ENCODE peak calls at places on chromosome 15, in seven cellular contexts. One of them, this sample, is unnamed.

GRCh38 chr15:89139613-89140499 is 51.6 kb downstream of the ABHD2 start:
- DNase-seq in esophagus squamous epithelium: no peak
- DNase-seq in prostate gland: no peak
- DNase-seq in left ventricle myocardium inferior: no peak
- DNase-seq in lung: no peak
- DNase-seq in PC-3: no peak
- DNase-seq in fibroblast of lung: no peak
- DNase-seq in this sample: no peak

GRCh38 chr15:29216955-29217354 is 52.7 kb downstream of the NSMCE3 start:
- DNase-seq in fibroblast of lung: no peak
- DNase-seq in prostate gland: no peak
- DNase-seq in PC-3: no peak
- DNase-seq in esophagus squamous epithelium: no peak
- DNase-seq in left ventricle myocardium inferior: no peak
- DNase-seq in lung: no peak
- DNase-seq in this sample: no peak

GRCh38 chr15:85980946-85981345 is 98.7 kb upstream of the AGBL1 start:
- DNase-seq in esophagus squamous epithelium: no peak
- DNase-seq in fibroblast of lung: no peak
- DNase-seq in PC-3: no peak
- DNase-seq in prostate gland: no peak
- DNase-seq in lung: no peak
- DNase-seq in left ventricle myocardium inferior: no peak
- DNase-seq in this sample: no peak

GRCh38 chr15:97461212-97461611 is 499.3 kb upstream of the ARRDC4 start:
- DNase-seq in PC-3: no peak
- DNase-seq in esophagus squamous epithelium: no peak
- DNase-seq in lung: no peak
- DNase-seq in prostate gland: no peak
- DNase-seq in left ventricle myocardium inferior: no peak
- DNase-seq in fibroblast of lung: no peak
- DNase-seq in this sample: no peak

GRCh38 chr15:98804057-98804380 is 155.7 kb downstream of the IGF1R start:
- DNase-seq in esophagus squamous epithelium: no peak
- DNase-seq in left ventricle myocardium inferior: no peak
- DNase-seq in lung: no peak
- DNase-seq in fibroblast of lung: no peak
- DNase-seq in prostate gland: no peak
- DNase-seq in PC-3: peak; percentile 14
- DNase-seq in this sample: no peak

GRCh38 chr15:83869329-83869728 is 215.4 kb downstream of the ADAMTSL3 start:
- DNase-seq in PC-3: no peak
- DNase-seq in esophagus squamous epithelium: no peak
- DNase-seq in fibroblast of lung: peak; percentile 36
- DNase-seq in left ventricle myocardium inferior: no peak
- DNase-seq in prostate gland: no peak
- DNase-seq in lung: no peak
- DNase-seq in this sample: no peak

GRCh38 chr15:91891101-91891500 is 37.6 kb downstream of the SLCO3A1 start:
- DNase-seq in left ventricle myocardium inferior: no peak
- DNase-seq in PC-3: no peak
- DNase-seq in prostate gland: no peak
- DNase-seq in fibroblast of lung: no peak
- DNase-seq in lung: no peak
- DNase-seq in esophagus squamous epithelium: no peak
- DNase-seq in this sample: no peak

GRCh38 chr15:35548435-35548834 is 2.5 kb upstream of the DPH6 start:
- DNase-seq in fibroblast of lung: peak; percentile 17
- DNase-seq in left ventricle myocardium inferior: no peak
- DNase-seq in esophagus squamous epithelium: no peak
- DNase-seq in lung: no peak
- DNase-seq in PC-3: no peak
- DNase-seq in prostate gland: no peak
- DNase-seq in this sample: no peak

GRCh38 chr15:40932625-40933519 is 3.7 kb downstream of the DLL4 start:
- DNase-seq in lung: no peak
- DNase-seq in prostate gland: no peak
- DNase-seq in PC-3: peak; percentile 77
- DNase-seq in left ventricle myocardium inferior: no peak
- DNase-seq in fibroblast of lung: no peak
- DNase-seq in esophagus squamous epithelium: no peak
- DNase-seq in this sample: no peak

GRCh38 chr15:80310776-80311175 is 58.8 kb upstream of the CTXND1 start:
- DNase-seq in lung: no peak
- DNase-seq in PC-3: no peak
- DNase-seq in esophagus squamous epithelium: no peak
- DNase-seq in left ventricle myocardium inferior: no peak
- DNase-seq in fibroblast of lung: no peak
- DNase-seq in prostate gland: no peak
- DNase-seq in this sample: no peak

GRCh38 chr15:59295742-59296090 is 77.0 kb downstream of the MYO1E start:
- DNase-seq in prostate gland: no peak
- DNase-seq in left ventricle myocardium inferior: no peak
- DNase-seq in PC-3: no peak
- DNase-seq in fibroblast of lung: no peak
- DNase-seq in lung: no peak
- DNase-seq in esophagus squamous epithelium: no peak
- DNase-seq in this sample: no peak

GRCh38 chr15:58554758-58555157 is 123.0 kb downstream of the LIPC start:
- DNase-seq in fibroblast of lung: no peak
- DNase-seq in prostate gland: no peak
- DNase-seq in esophagus squamous epithelium: no peak
- DNase-seq in left ventricle myocardium inferior: no peak
- DNase-seq in lung: no peak
- DNase-seq in PC-3: no peak
- DNase-seq in this sample: peak; percentile 62

GRCh38 chr15:56660943-56661342 is 72.4 kb downstream of the ZNF280D start:
- DNase-seq in fibroblast of lung: no peak
- DNase-seq in lung: no peak
- DNase-seq in PC-3: no peak
- DNase-seq in esophagus squamous epithelium: no peak
- DNase-seq in prostate gland: no peak
- DNase-seq in left ventricle myocardium inferior: no peak
- DNase-seq in this sample: no peak

GRCh38 chr15:60590935-60591490 is 112.1 kb upstream of the ICE2 start:
- DNase-seq in prostate gland: peak; percentile 39
- DNase-seq in esophagus squamous epithelium: no peak
- DNase-seq in PC-3: no peak
- DNase-seq in lung: peak; percentile 42
- DNase-seq in left ventricle myocardium inferior: peak; percentile 46
- DNase-seq in fibroblast of lung: peak; percentile 25
- DNase-seq in this sample: peak; percentile 63

GRCh38 chr15:37014566-37014965 is 85.8 kb downstream of the MEIS2 start:
- DNase-seq in fibroblast of lung: no peak
- DNase-seq in PC-3: no peak
- DNase-seq in esophagus squamous epithelium: no peak
- DNase-seq in prostate gland: no peak
- DNase-seq in lung: no peak
- DNase-seq in left ventricle myocardium inferior: no peak
- DNase-seq in this sample: no peak

GRCh38 chr15:84967380-84967779 is 14.3 kb upstream of the PDE8A start:
- DNase-seq in left ventricle myocardium inferior: no peak
- DNase-seq in fibroblast of lung: no peak
- DNase-seq in esophagus squamous epithelium: no peak
- DNase-seq in prostate gland: no peak
- DNase-seq in PC-3: no peak
- DNase-seq in lung: no peak
- DNase-seq in this sample: no peak

GRCh38 chr15:31079519-31079918 is 22.0 kb downstream of the TRPM1 start:
- DNase-seq in left ventricle myocardium inferior: no peak
- DNase-seq in lung: no peak
- DNase-seq in PC-3: peak; percentile 32
- DNase-seq in esophagus squamous epithelium: no peak
- DNase-seq in fibroblast of lung: peak; percentile 74
- DNase-seq in prostate gland: no peak
- DNase-seq in this sample: no peak

DNA sequence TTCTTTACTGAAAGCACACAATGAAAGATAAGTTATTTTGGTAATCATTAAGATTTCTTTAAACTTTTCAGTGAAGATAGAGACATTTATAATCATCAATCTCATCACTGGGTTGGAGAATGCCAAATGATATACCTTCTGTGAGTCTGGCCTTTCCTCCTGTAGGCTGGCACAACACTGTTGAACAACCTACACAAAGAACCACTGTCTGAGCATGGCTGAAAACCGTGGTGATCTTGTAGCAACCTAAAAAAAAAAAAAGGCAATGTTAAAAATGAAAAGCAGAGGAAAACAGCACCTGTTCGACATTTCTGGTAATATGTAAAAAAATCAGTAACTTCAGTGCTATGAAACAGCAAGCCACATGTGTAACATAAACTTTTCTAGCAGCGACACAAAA is 1.8 kb downstream of the RPS27L start:
- DNase-seq in left ventricle myocardium inferior: no peak
- DNase-seq in fibroblast of lung: no peak
- DNase-seq in PC-3: no peak
- DNase-seq in lung: no peak
- DNase-seq in esophagus squamous epithelium: no peak
- DNase-seq in prostate gland: no peak
- DNase-seq in this sample: no peak
- H3K4me3 ChIP-seq in left ventricle myocardium inferior: peak overlapping the region; percentile 78
- H3K4me3 ChIP-seq in fibroblast of lung: peak overlapping the region; percentile 69
- H3K4me3 ChIP-seq in PC-3: peak overlapping the region; percentile 84
- H3K4me3 ChIP-seq in lung: no peak overlapping the region
- H3K4me3 ChIP-seq in esophagus squamous epithelium: no peak overlapping the region
- H3K4me3 ChIP-seq in prostate gland: no peak overlapping the region
- H3K4me3 ChIP-seq in this sample: no peak overlapping the region

GRCh38 chr15:25170781-25171110 is 216.0 kb downstream of the SNRPN start:
- DNase-seq in lung: no peak
- DNase-seq in fibroblast of lung: no peak
- DNase-seq in esophagus squamous epithelium: no peak
- DNase-seq in PC-3: no peak
- DNase-seq in left ventricle myocardium inferior: no peak
- DNase-seq in prostate gland: no peak
- DNase-seq in this sample: peak; percentile 26

GRCh38 chr15:25170113-25170731 is 215.4 kb downstream of the SNRPN start:
- DNase-seq in lung: peak; percentile 22
- DNase-seq in prostate gland: peak; percentile 2
- DNase-seq in PC-3: no peak
- DNase-seq in fibroblast of lung: no peak
- DNase-seq in esophagus squamous epithelium: no peak
- DNase-seq in left ventricle myocardium inferior: peak; percentile 8
- DNase-seq in this sample: peak; percentile 63

GRCh38 chr15:25171856-25172687 is 217.3 kb downstream of the SNRPN start:
- DNase-seq in prostate gland: no peak
- DNase-seq in PC-3: no peak
- DNase-seq in lung: peak; percentile 26
- DNase-seq in left ventricle myocardium inferior: peak; percentile 6
- DNase-seq in fibroblast of lung: no peak
- DNase-seq in esophagus squamous epithelium: no peak
- DNase-seq in this sample: peak; percentile 59

GRCh38 chr15:25172691-25173090 is 217.9 kb downstream of the SNRPN start:
- DNase-seq in prostate gland: peak; percentile 3
- DNase-seq in left ventricle myocardium inferior: no peak
- DNase-seq in fibroblast of lung: no peak
- DNase-seq in esophagus squamous epithelium: no peak
- DNase-seq in lung: no peak
- DNase-seq in PC-3: no peak
- DNase-seq in this sample: peak; percentile 43

GRCh38 chr15:25171111-25171811 is 216.5 kb downstream of the SNRPN start:
- DNase-seq in left ventricle myocardium inferior: peak; percentile 8
- DNase-seq in fibroblast of lung: no peak
- DNase-seq in PC-3: no peak
- DNase-seq in esophagus squamous epithelium: no peak
- DNase-seq in prostate gland: peak; percentile 2
- DNase-seq in lung: no peak
- DNase-seq in this sample: peak; percentile 58
- H3K9me3 ChIP-seq in left ventricle myocardium inferior: peaks cover 68% of the 10 kb centered on the region
- H3K9me3 ChIP-seq in fibroblast of lung: no peaks in the 10 kb centered on the region
- H3K9me3 ChIP-seq in PC-3: peaks cover 9% of the 10 kb centered on the region
- H3K9me3 ChIP-seq in esophagus squamous epithelium: peaks cover 41% of the 10 kb centered on the region
- H3K9me3 ChIP-seq in prostate gland: no peaks in the 10 kb centered on the region
- H3K9me3 ChIP-seq in lung: peaks cover 59% of the 10 kb centered on the region
- H3K9me3 ChIP-seq in this sample: peaks cover 8% of the 10 kb centered on the region

GRCh38 chr15:70087708-70088352 is 9.9 kb downstream of the TLE3 start:
- DNase-seq in prostate gland: no peak
- DNase-seq in esophagus squamous epithelium: no peak
- DNase-seq in lung: no peak
- DNase-seq in left ventricle myocardium inferior: no peak
- DNase-seq in PC-3: no peak
- DNase-seq in fibroblast of lung: no peak
- DNase-seq in this sample: no peak

GRCh38 chr15:70084461-70084860 is 13.3 kb downstream of the TLE3 start:
- DNase-seq in fibroblast of lung: no peak
- DNase-seq in PC-3: no peak
- DNase-seq in lung: no peak
- DNase-seq in esophagus squamous epithelium: no peak
- DNase-seq in prostate gland: no peak
- DNase-seq in left ventricle myocardium inferior: no peak
- DNase-seq in this sample: peak; percentile 14

GRCh38 chr15:70088887-70089691 is 8.6 kb downstream of the TLE3 start:
- DNase-seq in prostate gland: no peak
- DNase-seq in lung: no peak
- DNase-seq in PC-3: no peak
- DNase-seq in left ventricle myocardium inferior: peak; percentile 55
- DNase-seq in fibroblast of lung: peak; percentile 79
- DNase-seq in esophagus squamous epithelium: no peak
- DNase-seq in this sample: no peak

GRCh38 chr15:70088427-70088826 is 9.3 kb downstream of the TLE3 start:
- DNase-seq in esophagus squamous epithelium: no peak
- DNase-seq in prostate gland: no peak
- DNase-seq in PC-3: no peak
- DNase-seq in fibroblast of lung: no peak
- DNase-seq in lung: no peak
- DNase-seq in left ventricle myocardium inferior: no peak
- DNase-seq in this sample: no peak

DNA sequence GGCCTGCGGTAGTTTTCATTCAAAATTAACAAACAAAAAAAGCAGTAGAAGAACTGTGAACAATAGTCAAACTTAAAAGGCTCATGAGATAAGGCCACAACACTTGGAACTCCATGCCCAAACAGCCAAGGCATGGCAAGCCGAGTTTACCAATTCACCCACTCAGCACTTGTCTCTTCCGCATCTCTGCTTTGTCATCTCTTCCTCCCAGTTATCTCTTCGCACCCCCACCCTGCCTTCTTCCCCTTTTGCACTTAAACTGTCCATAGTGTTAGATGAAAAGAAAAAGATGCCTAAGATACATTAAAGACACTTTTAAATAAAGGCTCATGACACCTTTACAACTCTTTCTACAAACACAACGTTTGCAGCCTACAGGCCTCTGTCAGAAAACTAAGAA is 11.1 kb downstream of the TLE3 start:
- DNase-seq in PC-3: no peak
- DNase-seq in fibroblast of lung: no peak
- DNase-seq in prostate gland: no peak
- DNase-seq in esophagus squamous epithelium: no peak
- DNase-seq in left ventricle myocardium inferior: no peak
- DNase-seq in lung: no peak
- DNase-seq in this sample: no peak
- H3K4me1 ChIP-seq in PC-3: peaks cover 11% of the 10 kb centered on the region
- H3K4me1 ChIP-seq in fibroblast of lung: peaks cover 11% of the 10 kb centered on the region
- H3K4me1 ChIP-seq in prostate gland: peaks cover 36% of the 10 kb centered on the region
- H3K4me1 ChIP-seq in esophagus squamous epithelium: peaks cover 12% of the 10 kb centered on the region
- H3K4me1 ChIP-seq in left ventricle myocardium inferior: peaks cover 44% of the 10 kb centered on the region
- H3K4me1 ChIP-seq in lung: peaks cover 13% of the 10 kb centered on the region
- H3K4me1 ChIP-seq in this sample: no peaks in the 10 kb centered on the region

GRCh38 chr15:74955017-74955416 is 1.6 kb downstream of the RPP25 start:
- DNase-seq in fibroblast of lung: no peak
- DNase-seq in esophagus squamous epithelium: no peak
- DNase-seq in PC-3: no peak
- DNase-seq in left ventricle myocardium inferior: no peak
- DNase-seq in prostate gland: no peak
- DNase-seq in lung: no peak
- DNase-seq in this sample: no peak
- H3K4me3 ChIP-seq in fibroblast of lung: no peak overlapping the region
- H3K4me3 ChIP-seq in esophagus squamous epithelium: peak overlapping the region; percentile 61
- H3K4me3 ChIP-seq in PC-3: no peak overlapping the region
- H3K4me3 ChIP-seq in left ventricle myocardium inferior: peak overlapping the region; percentile 81
- H3K4me3 ChIP-seq in prostate gland: no peak overlapping the region
- H3K4me3 ChIP-seq in lung: no peak overlapping the region
- H3K4me3 ChIP-seq in this sample: no peak overlapping the region

GRCh38 chr15:24675332-24676144 is at the start of gene NPAP1:
- DNase-seq in PC-3: no peak
- DNase-seq in fibroblast of lung: no peak
- DNase-seq in esophagus squamous epithelium: no peak
- DNase-seq in prostate gland: no peak
- DNase-seq in lung: no peak
- DNase-seq in left ventricle myocardium inferior: no peak
- DNase-seq in this sample: no peak
- H3K9me3 ChIP-seq in PC-3: peaks cover 6% of the 10 kb centered on the region
- H3K9me3 ChIP-seq in fibroblast of lung: no peaks in the 10 kb centered on the region
- H3K9me3 ChIP-seq in esophagus squamous epithelium: no peaks in the 10 kb centered on the region
- H3K9me3 ChIP-seq in prostate gland: no peaks in the 10 kb centered on the region
- H3K9me3 ChIP-seq in lung: peaks cover 16% of the 10 kb centered on the region
- H3K9me3 ChIP-seq in left ventricle myocardium inferior: peaks cover 16% of the 10 kb centered on the region
- H3K9me3 ChIP-seq in this sample: no peaks in the 10 kb centered on the region

This sample was measured in aorta.